ENCODE peak calls at places on chromosome X, in seven cellular contexts. P, H, W, U, G, M and X are unnamed samples.

GRCh38 chrX:670596-670995 is 40.0 kb downstream of the SHOX start:
- DNase-seq in U (no peak), M (no peak), H (no peak), G (no peak), P (no peak), W (no peak), X (no peak)

GRCh38 chrX:38940547-38940946 is 139.3 kb downstream of the MID1IP1 start:
- DNase-seq in H (no peak), W (no peak), M (no peak), P (no peak), G (no peak), U (no peak), X (no peak)

GRCh38 chrX:118652717-118653116 is 74.7 kb upstream of the IL13RA1 start:
- DNase-seq in M (no peak), U (no peak), P (peak; percentile 21), H (no peak), W (no peak), G (peak; percentile 5), X (no peak)

GRCh38 chrX:1554469-1555210 is 17.7 kb upstream of the P2RY8 start:
- DNase-seq in U (no peak), M (no peak), P (no peak), G (no peak), W (no peak), H (no peak), X (peak; percentile 11)

GRCh38 chrX:63661676-63662075 is 123.3 kb downstream of the ARHGEF9 start:
- DNase-seq in M (no peak), U (no peak), G (no peak), P (no peak), H (no peak), W (no peak), X (no peak)

GRCh38 chrX:19183777-19184485 is 61.7 kb upstream of the ADGRG2 start:
- DNase-seq in W (no peak), U (no peak), H (no peak), P (no peak), G (no peak), M (no peak), X (no peak)

GRCh38 chrX:16671005-16671404 is 21.0 kb downstream of the S100G start:
- DNase-seq in G (peak; percentile 5), M (peak; percentile 48), P (peak; percentile 10), U (no peak), H (peak; percentile 41), W (no peak), X (no peak)

GRCh38 chrX:33831211-33831610 is 300.9 kb downstream of the FAM47A start:
- DNase-seq in U (no peak), M (no peak), P (peak; percentile 25), H (no peak), G (no peak), W (no peak), X (no peak)

GRCh38 chrX:148530464-148531077 is 30.2 kb downstream of the AFF2 start:
- DNase-seq in H (no peak), U (no peak), G (peak; percentile 8), P (no peak), W (no peak), M (peak; percentile 30), X (no peak)

GRCh38 chrX:19003756-19004155 is 19.8 kb upstream of the PHKA2 start:
- DNase-seq in G (no peak), H (no peak), W (no peak), M (no peak), P (no peak), U (no peak), X (no peak)

GRCh38 chrX:154443479-154443910 is 446 bp upstream of the FAM50A start:
- DNase-seq in U (no peak), M (no peak), P (no peak), H (no peak), W (no peak), G (no peak), X (no peak)

GRCh38 chrX:9644335-9644734 is 121.3 kb downstream of the GPR143 start:
- DNase-seq in U (peak; percentile 3), P (no peak), G (no peak), W (no peak), H (no peak), M (peak; percentile 57), X (peak; percentile 45)

GRCh38 chrX:107135076-107135964 is 16.7 kb upstream of the RBM41 start:
- DNase-seq in H (no peak), U (no peak), G (peak; percentile 61), M (peak; percentile 82), W (no peak), P (peak; percentile 38), X (no peak)

GRCh38 chrX:121987163-121987562 is 939.8 kb downstream of the GLUD2 start:
- DNase-seq in H (peak; percentile 23), W (no peak), U (no peak), G (no peak), M (no peak), P (no peak), X (no peak)

GRCh38 chrX:71250856-71251255 is 3.1 kb downstream of the ZMYM3 start:
- DNase-seq in P (no peak), U (no peak), M (no peak), W (no peak), H (no peak), G (no peak), X (no peak)

GRCh38 chrX:53262918-53263394 is 18.4 kb downstream of the IQSEC2 start:
- DNase-seq in P (peak; percentile 63), M (peak; percentile 95), W (no peak), H (no peak), U (no peak), G (peak; percentile 50), X (no peak)

GRCh38 chrX:71181558-71181909 is 36.9 kb downstream of the NLGN3 start:
- DNase-seq in H (no peak), G (no peak), U (peak; percentile 36), M (no peak), W (no peak), P (no peak), X (no peak)

GRCh38 chrX:111098874-111099273 is 2.9 kb downstream of the PAK3 start:
- DNase-seq in U (peak; percentile 1), P (peak; percentile 8), M (peak; percentile 45), H (no peak), W (peak; percentile 47), G (peak; percentile 60), X (peak; percentile 67)